ENCODE peak calls at places on chromosomes 2 and 18, in six cellular contexts. T, E, N, G, J and L are unnamed samples.

GRCh38 chr18:12621737-12622306 is 36.1 kb downstream of the SPIRE1 start:
- DNase-seq in T (no peak), E (no peak), N (no peak), G (no peak), J (no peak), L (no peak)

GRCh38 chr2:42614838-42615237 is 46.4 kb downstream of the MTA3 start:
- DNase-seq in T (no peak), E (no peak), N (no peak), G (no peak), J (no peak), L (no peak)

GRCh38 chr2:14693874-14694273 is 61.4 kb downstream of the LRATD1 start:
- DNase-seq in T (no peak), E (no peak), N (no peak), G (no peak), J (no peak), L (no peak)

GRCh38 chr2:446963-447540 is 159.2 kb upstream of the ALKAL2 start:
- DNase-seq in T (no peak), E (no peak), N (no peak), G (no peak), J (no peak), L (no peak)

GRCh38 chr2:118974103-118974911 is 32.3 kb downstream of the MARCO start:
- DNase-seq in T (no peak), E (no peak), N (peak), G (no peak), J (no peak), L (no peak)

GRCh38 chr2:85425588-85425987 is 7.1 kb downstream of the SH2D6 start:
- DNase-seq in T (no peak), E (no peak), N (no peak), G (no peak), J (no peak), L (no peak)

GRCh38 chr2:239724851-239725550 is 300.1 kb downstream of the NDUFA10 start:
- DNase-seq in T (no peak), E (no peak), N (peak), G (no peak), J (no peak), L (no peak)

GRCh38 chr2:238285653-238286082 is 2.7 kb downstream of the PER2 start:
- DNase-seq in T (peak), E (no peak), N (peak), G (no peak), J (no peak), L (peak)

GRCh38 chr2:80102026-80102425 is 202.5 kb downstream of the LRRTM1 start:
- DNase-seq in T (no peak), E (no peak), N (no peak), G (no peak), J (no peak), L (no peak)